ENCODE peak calls at places on chromosomes 7 and 10, in seven cellular contexts. One of them, this sample, is unnamed.
A peak's percentile ranks its signal among the peaks of the same experiment; 100 is the strongest.

GRCh38 chr10:60978287-60979115 is 34.5 kb upstream of the RHOBTB1 start:
- DNase-seq in chondrocyte: no peak
- DNase-seq in suprapubic skin: no peak
- DNase-seq in foreskin fibroblast: peak; percentile 48
- DNase-seq in activated CD8-positive, alpha-beta memory T cell treated with anti-CD3 and anti-CD28 coated beads for 48 hours: no peak
- DNase-seq in NCI-H345: no peak
- DNase-seq in NCI-H1092: no peak
- DNase-seq in this sample: peak; percentile 97

GRCh38 chr7:150399421-150399820 is 20.3 kb downstream of the ZNF775 start:
- DNase-seq in NCI-H1092: no peak
- DNase-seq in NCI-H345: no peak
- DNase-seq in activated CD8-positive, alpha-beta memory T cell treated with anti-CD3 and anti-CD28 coated beads for 48 hours: no peak
- DNase-seq in chondrocyte: no peak
- DNase-seq in suprapubic skin: no peak
- DNase-seq in foreskin fibroblast: no peak
- DNase-seq in this sample: no peak

GRCh38 chr10:31822150-31822549 is 106.5 kb downstream of the ARHGAP12 start:
- DNase-seq in chondrocyte: no peak
- DNase-seq in NCI-H345: no peak
- DNase-seq in NCI-H1092: no peak
- DNase-seq in foreskin fibroblast: no peak
- DNase-seq in suprapubic skin: no peak
- DNase-seq in activated CD8-positive, alpha-beta memory T cell treated with anti-CD3 and anti-CD28 coated beads for 48 hours: no peak
- DNase-seq in this sample: no peak

GRCh38 chr10:12637649-12638048 is 288.3 kb downstream of the CAMK1D start:
- DNase-seq in foreskin fibroblast: no peak
- DNase-seq in chondrocyte: no peak
- DNase-seq in activated CD8-positive, alpha-beta memory T cell treated with anti-CD3 and anti-CD28 coated beads for 48 hours: no peak
- DNase-seq in NCI-H345: no peak
- DNase-seq in suprapubic skin: no peak
- DNase-seq in NCI-H1092: no peak
- DNase-seq in this sample: no peak

GRCh38 chr7:151245360-151246160 is 2.9 kb downstream of the SMARCD3 start:
- DNase-seq in chondrocyte: no peak
- DNase-seq in suprapubic skin: no peak
- DNase-seq in activated CD8-positive, alpha-beta memory T cell treated with anti-CD3 and anti-CD28 coated beads for 48 hours: peak; percentile 46
- DNase-seq in NCI-H345: peak; percentile 33
- DNase-seq in NCI-H1092: peak; percentile 34
- DNase-seq in foreskin fibroblast: no peak
- DNase-seq in this sample: peak; percentile 16

GRCh38 chr7:151795168-151795754 is 81.7 kb downstream of the PRKAG2 start:
- DNase-seq in activated CD8-positive, alpha-beta memory T cell treated with anti-CD3 and anti-CD28 coated beads for 48 hours: peak; percentile 73
- DNase-seq in NCI-H1092: no peak
- DNase-seq in suprapubic skin: no peak
- DNase-seq in NCI-H345: no peak
- DNase-seq in foreskin fibroblast: no peak
- DNase-seq in chondrocyte: peak; percentile 69
- DNase-seq in this sample: no peak

GRCh38 chr10:32189400-32190084 is 133.3 kb upstream of the KIF5B start:
- DNase-seq in NCI-H1092: no peak
- DNase-seq in NCI-H345: no peak
- DNase-seq in suprapubic skin: no peak
- DNase-seq in foreskin fibroblast: no peak
- DNase-seq in chondrocyte: no peak
- DNase-seq in activated CD8-positive, alpha-beta memory T cell treated with anti-CD3 and anti-CD28 coated beads for 48 hours: no peak
- DNase-seq in this sample: peak; percentile 82

GRCh38 chr10:133243593-133243992 is 5.9 kb downstream of the VENTX start:
- DNase-seq in foreskin fibroblast: no peak
- DNase-seq in NCI-H1092: no peak
- DNase-seq in NCI-H345: no peak
- DNase-seq in suprapubic skin: no peak
- DNase-seq in activated CD8-positive, alpha-beta memory T cell treated with anti-CD3 and anti-CD28 coated beads for 48 hours: no peak
- DNase-seq in chondrocyte: no peak
- DNase-seq in this sample: no peak

GRCh38 chr7:17772581-17773288 is 167.6 kb downstream of the SNX13 start:
- DNase-seq in NCI-H1092: no peak
- DNase-seq in chondrocyte: no peak
- DNase-seq in NCI-H345: no peak
- DNase-seq in activated CD8-positive, alpha-beta memory T cell treated with anti-CD3 and anti-CD28 coated beads for 48 hours: no peak
- DNase-seq in foreskin fibroblast: no peak
- DNase-seq in suprapubic skin: no peak
- DNase-seq in this sample: no peak

GRCh38 chr10:104037261-104037951 is 48.3 kb downstream of the COL17A1 start:
- DNase-seq in suprapubic skin: no peak
- DNase-seq in NCI-H1092: no peak
- DNase-seq in chondrocyte: no peak
- DNase-seq in activated CD8-positive, alpha-beta memory T cell treated with anti-CD3 and anti-CD28 coated beads for 48 hours: no peak
- DNase-seq in NCI-H345: no peak
- DNase-seq in foreskin fibroblast: no peak
- DNase-seq in this sample: no peak

GRCh38 chr10:58998924-58999713 is 177.3 kb upstream of the PHYHIPL start:
- DNase-seq in foreskin fibroblast: peak; percentile 20
- DNase-seq in NCI-H1092: no peak
- DNase-seq in activated CD8-positive, alpha-beta memory T cell treated with anti-CD3 and anti-CD28 coated beads for 48 hours: no peak
- DNase-seq in suprapubic skin: peak; percentile 80
- DNase-seq in chondrocyte: no peak
- DNase-seq in NCI-H345: no peak
- DNase-seq in this sample: no peak

This sample was measured in OCI-M1.